ENCODE peak calls at places on chromosomes 6 and 20, in six cellular contexts. P is lower leg skin, C is HL-60, T is fibroblast of mammary gland, O is GM06990, J is choroid plexus epithelial cell. E is an unnamed sample.

GRCh38 chr20:1266167-1266973 is at the start of gene SNPH:
- DNase-seq in O (peak; percentile 68), P (peak; percentile 93), J (peak; percentile 86), C (no peak), T (peak; percentile 68), E (peak; percentile 36)

GRCh38 chr6:2885967-2886731 is 17.0 kb downstream of the SERPINB9 start:
- DNase-seq in J (no peak), C (no peak), P (no peak), O (no peak), T (no peak), E (no peak)

GRCh38 chr6:82441047-82441770 is 77.6 kb downstream of the TPBG start:
- DNase-seq in C (no peak), P (no peak), O (no peak), J (no peak), T (no peak), E (no peak)

GRCh38 chr6:46421239-46421638 is 70.0 kb downstream of the RCAN2 start:
- DNase-seq in O (no peak), J (peak; percentile 58), P (no peak), T (peak; percentile 52), C (no peak), E (no peak)

GRCh38 chr6:164016056-164016455 is 601.5 kb downstream of the QKI start:
- DNase-seq in J (no peak), C (no peak), T (no peak), P (no peak), O (no peak), E (no peak)

GRCh38 chr6:21914121-21914973 is 320.8 kb downstream of the SOX4 start:
- DNase-seq in O (peak; percentile 32), P (no peak), C (no peak), T (peak; percentile 46), J (peak; percentile 20), E (no peak)

GRCh38 chr20:32984196-32984595 is 20.0 kb downstream of the SUN5 start:
- DNase-seq in T (no peak), C (no peak), O (no peak), P (no peak), J (no peak), E (no peak)

GRCh38 chr20:57871237-57871632 is 161.4 kb upstream of the PMEPA1 start:
- DNase-seq in C (no peak), J (no peak), T (no peak), P (peak; percentile 72), O (no peak), E (no peak)

GRCh38 chr6:137846274-137846673 is 20.8 kb upstream of the TNFAIP3 start:
- DNase-seq in P (no peak), T (no peak), O (no peak), J (no peak), C (no peak), E (no peak)

GRCh38 chr6:105402981-105403935 is at the start of gene PREP:
- DNase-seq in C (peak; percentile 52), T (peak; percentile 80), J (peak; percentile 88), P (peak; percentile 95), O (peak; percentile 92), E (peak; percentile 59)

GRCh38 chr6:154535146-154535545 is 24.7 kb upstream of the CNKSR3 start:
- DNase-seq in C (no peak), P (no peak), J (no peak), O (no peak), T (no peak), E (no peak)

GRCh38 chr6:137783640-137784198 is 83.3 kb upstream of the TNFAIP3 start:
- DNase-seq in C (no peak), T (no peak), P (no peak), J (peak; percentile 44), O (no peak), E (no peak)

GRCh38 chr6:9523462-9523861 is 891.4 kb downstream of the TFAP2A start:
- DNase-seq in P (no peak), O (no peak), C (no peak), J (peak; percentile 93), T (peak; percentile 91), E (peak; percentile 61)

GRCh38 chr6:7819641-7820040 is 90.9 kb downstream of the TXNDC5 start:
- DNase-seq in O (no peak), C (no peak), J (peak; percentile 48), P (no peak), T (peak; percentile 30), E (no peak)
- H3K4me3 ChIP-seq in O (no peak overlapping the region), C (no peak overlapping the region), J (no peak overlapping the region), P (no peak overlapping the region), T (no peak overlapping the region), E (no peak overlapping the region)

DNA sequence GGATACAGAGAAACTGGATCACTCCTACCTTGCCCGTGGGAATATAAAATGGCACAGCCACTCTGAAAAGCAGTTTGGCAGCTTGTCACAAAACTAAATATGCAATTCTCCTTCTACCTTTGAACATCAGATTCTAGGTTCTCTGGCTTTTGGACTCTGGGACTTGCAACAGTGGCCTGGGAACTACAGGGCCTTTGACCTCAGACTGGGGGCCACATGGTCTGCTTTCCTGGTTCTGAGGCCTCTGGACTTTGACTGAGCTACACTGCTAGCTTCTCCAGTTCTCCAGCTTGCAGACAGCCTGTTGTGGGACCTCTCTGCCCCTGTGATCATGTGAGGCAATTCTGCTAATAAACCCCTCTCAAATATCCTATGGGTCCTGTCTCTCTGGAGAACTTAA is 168.8 kb downstream of the CDH26 start:
- DNase-seq in T (no peak), O (no peak), C (no peak), P (peak; percentile 37), J (no peak), E (no peak)
- TF ChIP-seq CTCF in T (no peak), O (no peak), C (no peak), P (no peak), J (no peak), E (no peak)

DNA sequence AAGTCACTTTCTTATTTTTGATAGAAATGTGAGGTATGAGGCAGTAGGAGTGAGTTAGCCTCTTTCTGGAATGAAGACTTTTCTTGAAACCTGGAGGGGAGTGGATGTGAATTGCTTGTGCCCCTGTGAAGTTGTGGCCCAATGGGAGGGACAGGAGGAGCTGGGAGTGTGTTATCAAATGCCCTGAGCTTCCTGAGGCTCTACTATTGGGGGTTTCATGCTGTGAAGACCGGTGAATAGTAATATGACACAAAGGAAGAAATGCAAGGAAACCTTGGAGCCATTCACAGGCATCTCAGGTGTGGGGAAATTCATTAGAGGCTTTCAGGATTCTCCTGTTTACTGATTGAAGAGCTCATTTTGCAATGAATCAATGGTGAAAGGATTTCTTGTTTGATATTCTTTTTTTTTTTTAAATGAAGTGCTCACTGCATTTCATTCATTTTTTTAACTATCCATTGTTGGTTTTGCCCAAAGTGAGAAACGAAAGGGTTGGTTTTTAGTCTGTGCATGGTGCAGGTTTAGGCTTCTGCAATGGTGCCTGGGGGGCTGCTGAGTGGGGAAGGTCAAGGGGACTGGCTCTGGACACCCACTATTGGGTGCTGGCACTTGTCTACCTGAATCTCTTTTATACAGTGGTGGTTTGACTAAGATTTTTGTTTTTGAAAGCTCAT is 8.2 kb downstream of the RNF144B start:
- DNase-seq in C (no peak), J (no peak), T (no peak), P (no peak), O (no peak), E (no peak)
- H3K4me3 ChIP-seq in C (no peak overlapping the region), J (no peak overlapping the region), T (no peak overlapping the region), P (no peak overlapping the region), O (no peak overlapping the region), E (no peak overlapping the region)

DNA sequence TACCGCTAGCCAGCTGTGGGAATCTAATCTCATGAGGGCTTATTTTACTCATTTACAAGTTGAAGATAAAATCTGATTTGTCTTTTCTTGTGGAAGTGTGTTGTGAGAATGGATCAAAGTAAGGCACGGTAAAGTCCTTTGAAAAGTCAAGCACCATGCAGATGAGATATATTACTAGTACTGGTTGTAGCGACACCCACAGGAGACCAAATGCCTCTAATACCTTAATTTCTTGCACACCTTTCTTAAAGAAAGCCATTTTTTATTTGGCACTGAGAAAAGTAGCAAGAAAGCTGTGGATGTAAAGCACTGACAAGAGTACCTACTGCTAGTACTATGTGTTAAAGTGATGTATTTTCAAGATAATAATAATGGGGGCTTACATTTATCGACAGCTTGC is 191.0 kb upstream of the MMS22L start:
- DNase-seq in J (no peak), T (no peak), P (no peak), C (no peak), O (no peak), E (no peak)
- TF ChIP-seq CTCF in J (no peak), T (no peak), P (no peak), C (no peak), O (no peak), E (no peak)

GRCh38 chr6:43923376-43924221 is 153.6 kb downstream of the VEGFA start:
- DNase-seq in O (no peak), C (no peak), J (no peak), T (peak; percentile 74), P (no peak), E (no peak)
- H3K4me3 ChIP-seq in O (no peak overlapping the region), C (no peak overlapping the region), J (no peak overlapping the region), T (no peak overlapping the region), P (no peak overlapping the region), E (no peak overlapping the region)

DNA sequence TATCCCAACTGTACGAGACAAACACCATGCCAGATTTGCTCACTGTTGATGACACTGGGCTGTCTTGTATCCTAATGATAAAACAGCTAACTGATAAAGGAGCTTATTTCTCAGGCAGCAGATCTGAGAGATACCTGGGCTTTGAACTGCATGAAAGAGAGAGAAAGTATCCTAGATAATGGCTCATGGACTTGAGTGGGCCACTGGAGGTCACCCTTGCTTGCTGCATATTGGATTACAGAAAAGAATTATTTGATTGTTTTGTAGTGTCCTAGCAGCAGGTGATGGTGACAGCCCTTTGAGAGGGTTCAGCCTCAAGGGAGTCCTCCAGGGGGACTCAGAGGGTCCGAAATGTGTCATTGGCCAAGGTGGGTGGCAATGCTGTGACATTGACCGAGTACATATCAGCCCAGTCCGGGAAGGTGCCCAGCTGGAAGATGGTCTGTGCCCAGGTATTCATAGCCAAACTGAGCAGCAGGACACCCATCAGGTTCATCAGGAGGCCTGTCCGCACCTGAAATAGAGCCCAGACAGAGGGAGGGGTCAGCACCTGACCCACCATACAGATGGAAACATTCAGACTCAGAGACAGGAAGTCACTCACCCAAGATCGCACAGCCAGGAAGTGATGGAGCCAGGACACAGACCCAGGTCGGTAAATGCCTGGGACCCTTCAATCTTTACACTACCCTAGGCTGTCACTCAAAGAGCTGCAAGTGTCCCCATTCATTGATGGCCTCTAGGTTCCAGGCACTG is 9.4 kb upstream of the OCSTAMP start:
- DNase-seq in T (no peak), O (no peak), C (no peak), P (peak; percentile 43), J (peak; percentile 41), E (no peak)
- TF ChIP-seq CTCF in T (no peak), O (no peak), C (no peak), P (no peak), J (peak; percentile 47), E (peak; percentile 3)

E was measured in astrocyte of the cerebellum.